ENCODE peak calls at places on chromosomes 5 and 9, in ten cellular contexts. C is A549, R is RWPE1, F is AG09309, O is WTC11, I is stomach, L is endothelial cell, Y is AG04449, G is brain microvascular endothelial cell, U is Panc1. E is an unnamed sample.

GRCh38 chr5:176364765-176365662 is at the start of gene ARL10:
- DNase-seq in C (no peak), R (peak; percentile 27), F (no peak), O (peak; percentile 37), I (no peak), L (peak; percentile 36), Y (no peak), G (no peak), U (no peak), E (no peak)

GRCh38 chr9:15240927-15241326 is 66.1 kb downstream of the TTC39B start:
- DNase-seq in C (no peak), R (no peak), F (no peak), O (no peak), I (no peak), L (no peak), Y (no peak), G (no peak), U (no peak), E (no peak)

GRCh38 chr9:69385474-69386091 is 60.6 kb downstream of the ENTREP1 start:
- DNase-seq in C (no peak), R (no peak), F (no peak), O (peak; percentile 52), I (peak; percentile 63), L (no peak), Y (no peak), G (no peak), U (no peak), E (no peak)

GRCh38 chr9:110426052-110426709 is 88.5 kb upstream of the TXNDC8 start:
- DNase-seq in C (no peak), R (peak; percentile 29), F (no peak), O (no peak), I (no peak), L (no peak), Y (no peak), G (no peak), U (no peak), E (peak; percentile 47)

GRCh38 chr5:57839025-57839424 is 356.4 kb upstream of the ACTBL2 start:
- DNase-seq in C (no peak), R (peak; percentile 55), F (no peak), O (no peak), I (no peak), L (no peak), Y (no peak), G (no peak), U (no peak), E (no peak)

GRCh38 chr5:122385786-122386185 is 73.7 kb downstream of the SNCAIP start:
- DNase-seq in C (no peak), R (no peak), F (peak; percentile 77), O (no peak), I (no peak), L (no peak), Y (no peak), G (no peak), U (no peak), E (peak; percentile 39)

GRCh38 chr9:94932647-94933415 is 206.3 kb downstream of the AOPEP start:
- DNase-seq in C (no peak), R (no peak), F (no peak), O (no peak), I (no peak), L (no peak), Y (no peak), G (no peak), U (no peak), E (no peak)

GRCh38 chr9:122246666-122247065 is 17.9 kb upstream of the LHX6 start:
- DNase-seq in C (no peak), R (no peak), F (no peak), O (no peak), I (no peak), L (no peak), Y (no peak), G (no peak), U (no peak), E (no peak)

GRCh38 chr5:39732166-39732565 is 307.4 kb upstream of the DAB2 start:
- DNase-seq in C (no peak), R (no peak), F (no peak), O (no peak), I (no peak), L (no peak), Y (no peak), G (no peak), U (no peak), E (no peak)

GRCh38 chr5:33936004-33936380 is 194 bp upstream of the RXFP3 start:
- DNase-seq in C (peak; percentile 12), R (peak; percentile 14), F (no peak), O (peak; percentile 87), I (peak; percentile 49), L (peak; percentile 89), Y (no peak), G (peak; percentile 46), U (no peak), E (no peak)

GRCh38 chr9:105194234-105194633 is 50.2 kb upstream of the SLC44A1 start:
- DNase-seq in C (no peak), R (no peak), F (no peak), O (no peak), I (no peak), L (no peak), Y (no peak), G (no peak), U (no peak), E (no peak)

GRCh38 chr9:105187781-105188180 is 56.7 kb upstream of the SLC44A1 start:
- DNase-seq in C (peak; percentile 49), R (peak; percentile 83), F (peak; percentile 64), O (no peak), I (no peak), L (no peak), Y (peak; percentile 45), G (peak; percentile 67), U (peak; percentile 33), E (peak; percentile 88)

GRCh38 chr9:105193560-105193959 is 50.9 kb upstream of the SLC44A1 start:
- DNase-seq in C (no peak), R (no peak), F (no peak), O (no peak), I (no peak), L (no peak), Y (no peak), G (no peak), U (no peak), E (no peak)

GRCh38 chr9:105191508-105192118 is 52.8 kb upstream of the SLC44A1 start:
- DNase-seq in C (peak; percentile 64), R (no peak), F (peak; percentile 59), O (no peak), I (no peak), L (no peak), Y (no peak), G (no peak), U (no peak), E (peak; percentile 93)

GRCh38 chr9:105188746-105189145 is 55.7 kb upstream of the SLC44A1 start:
- DNase-seq in C (no peak), R (no peak), F (no peak), O (no peak), I (no peak), L (no peak), Y (no peak), G (no peak), U (no peak), E (peak; percentile 18)
- TF ChIP-seq CTCF in C (no peak), R (no peak), F (no peak), O (no peak), I (no peak), L (no peak), Y (no peak), G (no peak), U (no peak), E (no peak)

DNA sequence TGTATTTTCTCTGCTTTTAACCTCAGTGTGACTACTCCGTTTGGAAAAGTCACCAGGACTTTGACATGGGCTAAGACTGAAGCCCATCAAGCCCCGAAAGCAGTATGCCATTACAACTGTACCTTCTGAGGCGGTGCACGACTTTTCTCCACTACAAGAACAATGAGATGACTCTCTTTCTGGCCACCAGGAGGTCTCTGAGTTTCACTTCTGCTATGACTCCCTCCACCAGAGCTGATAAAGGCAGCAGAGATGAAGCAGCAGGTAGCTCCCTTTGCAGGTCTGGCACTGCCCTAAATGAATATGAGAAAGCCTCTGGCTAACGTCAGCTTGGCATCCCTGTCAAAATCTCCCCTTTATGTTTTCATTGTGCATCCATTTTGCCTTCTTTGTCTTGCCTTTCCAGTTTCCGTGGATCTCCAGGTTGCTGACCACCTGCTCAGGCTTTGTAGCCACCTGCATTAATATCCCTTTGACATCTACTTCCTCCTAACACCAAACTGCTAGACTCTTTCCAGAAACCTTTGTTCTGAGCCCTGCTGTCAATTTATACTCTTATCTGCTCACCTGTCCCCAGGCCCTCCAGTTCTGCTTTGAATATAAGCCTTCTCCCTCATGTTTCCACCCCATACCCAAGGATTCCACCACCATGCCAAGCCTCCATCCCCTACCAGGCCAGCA is 221.7 kb downstream of the ZNF608 start:
- DNase-seq in C (no peak), R (no peak), F (no peak), O (no peak), I (no peak), L (no peak), Y (no peak), G (no peak), U (no peak), E (no peak)
- TF ChIP-seq CTCF in C (no peak), R (no peak), F (no peak), O (no peak), I (no peak), L (no peak), Y (no peak), G (peak; percentile 12), U (no peak), E (no peak)

DNA sequence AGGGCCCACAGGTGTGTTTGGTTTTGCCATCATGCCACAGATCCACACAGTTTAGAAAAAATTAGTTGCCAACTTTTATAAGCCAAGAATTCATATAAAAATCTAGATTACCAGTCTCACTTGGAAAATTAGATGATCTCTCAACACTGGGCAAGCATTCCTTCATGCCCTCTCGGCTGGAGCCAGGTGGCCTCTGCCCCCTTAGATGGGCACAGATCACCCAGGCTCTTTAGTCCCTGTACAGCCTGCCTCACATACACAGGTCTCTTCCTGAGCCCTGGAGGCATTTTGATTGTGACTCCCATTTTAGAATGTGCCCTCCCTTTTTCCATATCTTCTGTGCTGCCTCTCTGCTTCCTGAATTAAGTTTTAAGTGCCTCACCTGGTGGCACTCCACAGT is 20.0 kb downstream of the ACO1 start:
- DNase-seq in C (no peak), R (no peak), F (no peak), O (no peak), I (no peak), L (no peak), Y (no peak), G (no peak), U (no peak), E (no peak)
- TF ChIP-seq CTCF in C (no peak), R (no peak), F (no peak), O (no peak), I (no peak), L (no peak), Y (no peak), G (no peak), U (no peak), E (no peak)

DNA sequence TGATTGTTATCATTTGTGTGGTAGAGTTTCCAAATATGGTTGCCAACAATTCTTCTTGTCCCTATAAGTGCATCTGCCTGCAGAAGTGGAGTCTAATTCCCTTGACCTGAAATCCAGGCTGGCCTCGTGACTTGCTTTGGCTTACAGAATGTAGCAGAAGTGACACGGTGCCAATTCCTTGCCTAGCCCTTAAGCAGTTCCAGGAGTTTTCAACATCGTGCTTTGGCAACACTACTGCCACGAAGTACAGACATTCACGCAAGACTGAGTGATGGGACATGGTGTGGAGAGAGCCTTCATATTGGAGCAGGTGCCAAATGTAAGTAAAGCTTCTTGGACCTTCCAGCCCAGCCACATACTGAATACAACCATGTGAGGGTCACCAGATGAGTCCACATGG is 92.9 kb upstream of the NEK6 start:
- DNase-seq in C (no peak), R (no peak), F (no peak), O (no peak), I (no peak), L (no peak), Y (no peak), G (no peak), U (no peak), E (peak; percentile 25)
- TF ChIP-seq CTCF in C (no peak), R (no peak), F (no peak), O (no peak), I (no peak), L (no peak), Y (no peak), G (no peak), U (no peak), E (no peak)